ENCODE peak calls at places on chromosomes 11 and 22, in nine cellular contexts. E is heart left ventricle; B is spleen; J is aorta; N is CD8-positive, alpha-beta memory T cell; T is CD8-positive, alpha-beta T cell; O is transverse colon; Z is HCT116; A is WERI-Rb-1. X is an unnamed sample.
A peak's percentile ranks its signal among the peaks of the same experiment; 100 is the strongest.

GRCh38 chr11:59765068-59765770 is 10.0 kb downstream of the STX3 start:
- DNase-seq in E (no peak), B (no peak), J (no peak), N (no peak), T (no peak), O (peak; percentile 59), Z (no peak), A (peak; percentile 73), X (no peak)

GRCh38 chr22:44204937-44205712 is 24.4 kb downstream of the PARVG start:
- DNase-seq in E (no peak), B (no peak), J (no peak), N (no peak), T (no peak), O (no peak), Z (no peak), A (no peak), X (no peak)

GRCh38 chr11:11534981-11535380 is 86.8 kb downstream of the GALNT18 start:
- DNase-seq in E (no peak), B (no peak), J (peak; percentile 88), N (no peak), T (no peak), O (no peak), Z (no peak), A (no peak), X (no peak)

GRCh38 chr11:130533113-130533803 is 84.8 kb downstream of the ADAMTS15 start:
- DNase-seq in E (no peak), B (no peak), J (no peak), N (no peak), T (no peak), O (no peak), Z (no peak), A (no peak), X (no peak)

GRCh38 chr22:42964994-42965699 is 49.8 kb downstream of the PACSIN2 start:
- DNase-seq in E (no peak), B (no peak), J (no peak), N (no peak), T (no peak), O (no peak), Z (peak; percentile 86), A (no peak), X (peak; percentile 78)

GRCh38 chr11:61339490-61339878 is 6.5 kb downstream of the TKFC start:
- DNase-seq in E (no peak), B (no peak), J (peak; percentile 27), N (no peak), T (no peak), O (no peak), Z (no peak), A (no peak), X (no peak)

GRCh38 chr11:63862923-63863322 is 24.0 kb downstream of the MARK2 start:
- DNase-seq in E (no peak), B (no peak), J (peak; percentile 2), N (no peak), T (no peak), O (peak; percentile 65), Z (no peak), A (no peak), X (no peak)

GRCh38 chr11:65861533-65862183 is 1.4 kb downstream of the MUS81 start:
- DNase-seq in E (peak; percentile 58), B (peak; percentile 80), J (peak; percentile 61), N (no peak), T (no peak), O (peak; percentile 6), Z (no peak), A (peak; percentile 13), X (peak; percentile 42)

GRCh38 chr22:39612811-39613548 is 42.4 kb downstream of the CACNA1I start:
- DNase-seq in E (peak; percentile 16), B (no peak), J (no peak), N (no peak), T (no peak), O (no peak), Z (no peak), A (no peak), X (no peak)

DNA sequence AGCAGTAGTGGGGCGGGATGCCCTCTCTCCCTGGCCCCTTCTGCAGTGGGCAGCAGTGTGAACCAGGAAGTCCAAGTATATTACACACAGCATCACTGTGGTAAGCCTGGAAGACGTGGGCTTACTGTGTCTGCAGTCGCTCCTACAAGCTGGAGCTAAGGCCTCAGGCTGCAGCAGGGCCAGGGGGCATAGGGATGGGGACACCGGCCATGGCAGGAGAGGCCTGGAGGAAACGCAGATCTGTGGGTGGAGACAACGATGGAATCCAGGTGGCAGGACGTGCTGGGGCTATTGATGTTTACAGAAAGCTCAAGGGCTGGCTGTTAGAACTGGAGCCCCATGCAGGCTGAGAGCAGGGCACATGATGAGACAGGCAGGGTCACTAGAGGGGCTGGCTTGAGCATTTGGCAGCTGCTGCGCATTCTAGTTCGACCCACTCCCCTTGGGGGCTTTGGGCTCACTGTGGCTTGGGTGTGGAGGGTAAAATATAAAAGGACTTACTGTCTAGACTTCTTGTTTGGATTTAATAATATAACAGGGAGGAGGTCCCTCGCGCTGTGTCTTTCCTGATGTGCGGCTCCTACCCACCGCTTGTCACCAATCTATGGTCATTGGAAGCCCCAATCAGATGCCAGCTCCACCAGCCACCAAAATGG is 539.5 kb downstream of the TBC1D22A start:
- DNase-seq in E (no peak), B (no peak), J (no peak), N (no peak), T (no peak), O (no peak), Z (no peak), A (no peak), X (no peak)
- H3K9me3 ChIP-seq in E (no peaks in the 10 kb centered on the region), B (no peaks in the 10 kb centered on the region), J (no peaks in the 10 kb centered on the region), N (no peaks in the 10 kb centered on the region), T (no peaks in the 10 kb centered on the region), O (no peaks in the 10 kb centered on the region), Z (no peaks in the 10 kb centered on the region), A (no peaks in the 10 kb centered on the region), X (peaks cover 45% of the 10 kb centered on the region)

GRCh38 chr11:69075421-69076128 is 26.8 kb downstream of the TPCN2 start:
- DNase-seq in E (peak; percentile 82), B (no peak), J (peak; percentile 92), N (no peak), T (no peak), O (peak; percentile 79), Z (peak; percentile 82), A (no peak), X (no peak)
- H3K36me3 ChIP-seq in E (no peaks in the 10 kb centered on the region), B (peaks cover 43% of the 10 kb centered on the region), J (no peaks in the 10 kb centered on the region), N (no peaks in the 10 kb centered on the region), T (peaks cover 5% of the 10 kb centered on the region), O (no peaks in the 10 kb centered on the region), Z (peaks cover 5% of the 10 kb centered on the region), A (no peaks in the 10 kb centered on the region), X (peaks cover 43% of the 10 kb centered on the region)

GRCh38 chr11:25924586-25924985 is 407.3 kb upstream of the ANO3 start:
- DNase-seq in E (no peak), B (no peak), J (no peak), N (no peak), T (no peak), O (no peak), Z (no peak), A (no peak), X (no peak)
- H3K9me3 ChIP-seq in E (no peaks in the 10 kb centered on the region), B (no peaks in the 10 kb centered on the region), J (no peaks in the 10 kb centered on the region), N (no peaks in the 10 kb centered on the region), T (no peaks in the 10 kb centered on the region), O (no peaks in the 10 kb centered on the region), Z (peaks cover 7% of the 10 kb centered on the region), A (no peaks in the 10 kb centered on the region), X (peaks cover 17% of the 10 kb centered on the region)

GRCh38 chr11:33684003-33684715 is 16.5 kb downstream of the C11orf91 start:
- DNase-seq in E (no peak), B (no peak), J (no peak), N (no peak), T (no peak), O (no peak), Z (no peak), A (no peak), X (no peak)
- H3K36me3 ChIP-seq in E (no peaks in the 10 kb centered on the region), B (no peaks in the 10 kb centered on the region), J (no peaks in the 10 kb centered on the region), N (no peaks in the 10 kb centered on the region), T (no peaks in the 10 kb centered on the region), O (no peaks in the 10 kb centered on the region), Z (no peaks in the 10 kb centered on the region), A (no peaks in the 10 kb centered on the region), X (no peaks in the 10 kb centered on the region)